ENCODE peak calls at places on chromosomes 16 and 17, in ten cellular contexts. B is IMR-90; E is upper lobe of right lung; U is cardiac muscle cell; Z is adrenal gland; J is ovary; N is OCI-LY7; Y is body of pancreas; R is neural progenitor cell; W is CD4-positive, alpha-beta memory T cell. G is an unnamed sample.
A peak's percentile ranks its signal among the peaks of the same experiment; 100 is the strongest.

GRCh38 chr16:1708768-1709180 is 2.8 kb downstream of the MAPK8IP3 start:
- DNase-seq in R (no peak), J (no peak), W (no peak), E (no peak), U (peak; percentile 69), B (peak; percentile 86), Y (no peak), N (no peak), Z (peak; percentile 93), G (no peak)

GRCh38 chr16:57141822-57142631 is 43.8 kb downstream of the PSME3IP1 start:
- DNase-seq in N (peak; percentile 84), U (no peak), B (no peak), Y (no peak), E (peak; percentile 64), Z (no peak), R (no peak), J (peak; percentile 8), W (peak; percentile 24), G (no peak)

GRCh38 chr16:3170440-3171180 is 17.4 kb upstream of the OR1F1 start:
- DNase-seq in J (no peak), N (no peak), U (no peak), Y (no peak), Z (no peak), B (no peak), E (no peak), R (peak; percentile 57), W (no peak), G (no peak)

GRCh38 chr17:49545811-49546545 is 29.7 kb upstream of the NXPH3 start:
- DNase-seq in B (no peak), J (no peak), R (no peak), W (no peak), E (no peak), Z (no peak), Y (no peak), N (no peak), U (no peak), G (no peak)

GRCh38 chr16:27890866-27891265 is 172.6 kb downstream of the GSG1L start:
- DNase-seq in U (no peak), Z (no peak), W (no peak), Y (no peak), R (no peak), J (no peak), N (no peak), E (no peak), B (no peak), G (no peak)

GRCh38 chr16:2529961-2530628 is 1.1 kb downstream of the CEMP1 start:
- DNase-seq in W (no peak), R (no peak), J (no peak), Y (no peak), Z (no peak), E (no peak), B (no peak), U (no peak), N (no peak), G (no peak)

GRCh38 chr16:53852678-53853077 is 148.7 kb downstream of the FTO start:
- DNase-seq in B (peak; percentile 10), E (no peak), U (peak; percentile 27), R (no peak), W (no peak), J (no peak), N (no peak), Y (no peak), Z (no peak), G (no peak)

GRCh38 chr16:46555981-46556380 is 65.2 kb downstream of the SHCBP1 start:
- DNase-seq in U (no peak), B (peak; percentile 54), N (no peak), Z (no peak), E (no peak), W (no peak), R (no peak), J (no peak), Y (no peak), G (no peak)

GRCh38 chr17:60439501-60439900 is 17.2 kb downstream of the CHCT1 start:
- DNase-seq in Y (no peak), W (no peak), U (peak; percentile 70), R (no peak), Z (no peak), N (no peak), J (no peak), B (peak; percentile 68), E (no peak), G (no peak)

GRCh38 chr17:1481736-1482135 is 10.8 kb downstream of the MYO1C start:
- DNase-seq in R (no peak), J (no peak), B (no peak), W (no peak), E (no peak), U (no peak), Z (no peak), Y (no peak), N (no peak), G (no peak)

GRCh38 chr16:85323230-85323960 is 211.1 kb upstream of the CIBAR2 start:
- DNase-seq in R (no peak), J (peak; percentile 52), U (no peak), N (no peak), B (no peak), E (no peak), W (no peak), Z (no peak), Y (no peak), G (no peak)

DNA sequence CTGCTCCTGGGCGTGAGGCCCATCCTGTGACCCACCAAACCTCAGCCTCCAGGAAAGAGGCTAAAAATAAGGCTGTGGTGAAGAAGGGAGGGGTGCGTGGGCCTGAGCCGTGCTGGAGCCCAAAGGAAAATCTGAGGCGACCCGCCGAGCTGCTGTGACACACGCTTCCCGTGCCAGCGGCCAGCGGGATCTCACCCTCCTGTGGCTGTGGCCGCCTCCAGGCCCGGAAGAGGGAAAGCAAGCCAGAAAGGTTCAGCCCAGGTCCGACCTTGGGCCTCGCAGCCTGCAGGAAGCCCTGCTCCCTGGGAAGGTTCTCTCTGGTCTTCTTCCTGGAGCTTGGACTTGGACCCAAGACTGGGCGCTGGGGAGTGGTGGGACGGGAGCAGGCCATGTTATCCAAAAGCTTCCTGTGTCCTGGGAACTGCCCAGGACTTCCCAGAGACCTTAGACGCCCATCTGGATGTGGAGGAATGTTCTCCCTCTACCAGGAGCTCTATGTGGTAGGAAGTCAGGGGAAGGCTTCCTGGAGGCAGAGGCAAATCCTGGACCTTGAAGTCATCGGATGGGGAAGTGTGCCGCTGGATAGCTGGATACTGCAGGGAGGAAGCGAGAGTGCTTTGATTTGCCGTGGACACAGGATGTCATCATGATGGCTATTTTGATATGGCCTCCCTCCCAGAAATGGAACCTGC is 11.4 kb downstream of the SPNS2 start:
- DNase-seq in N (no peak), Y (peak; percentile 46), R (no peak), E (no peak), B (no peak), J (no peak), U (no peak), W (no peak), Z (peak; percentile 72), G (no peak)
- H3K4me1 ChIP-seq in N (peaks cover 13% of the 10 kb centered on the region), Y (peaks cover 91% of the 10 kb centered on the region), R (peaks cover 11% of the 10 kb centered on the region), E (peaks cover 78% of the 10 kb centered on the region), B (no peaks in the 10 kb centered on the region), J (no peaks in the 10 kb centered on the region), U (peaks cover 8% of the 10 kb centered on the region), W (peaks cover 12% of the 10 kb centered on the region), Z (no peaks in the 10 kb centered on the region), G (peaks cover 31% of the 10 kb centered on the region)

DNA sequence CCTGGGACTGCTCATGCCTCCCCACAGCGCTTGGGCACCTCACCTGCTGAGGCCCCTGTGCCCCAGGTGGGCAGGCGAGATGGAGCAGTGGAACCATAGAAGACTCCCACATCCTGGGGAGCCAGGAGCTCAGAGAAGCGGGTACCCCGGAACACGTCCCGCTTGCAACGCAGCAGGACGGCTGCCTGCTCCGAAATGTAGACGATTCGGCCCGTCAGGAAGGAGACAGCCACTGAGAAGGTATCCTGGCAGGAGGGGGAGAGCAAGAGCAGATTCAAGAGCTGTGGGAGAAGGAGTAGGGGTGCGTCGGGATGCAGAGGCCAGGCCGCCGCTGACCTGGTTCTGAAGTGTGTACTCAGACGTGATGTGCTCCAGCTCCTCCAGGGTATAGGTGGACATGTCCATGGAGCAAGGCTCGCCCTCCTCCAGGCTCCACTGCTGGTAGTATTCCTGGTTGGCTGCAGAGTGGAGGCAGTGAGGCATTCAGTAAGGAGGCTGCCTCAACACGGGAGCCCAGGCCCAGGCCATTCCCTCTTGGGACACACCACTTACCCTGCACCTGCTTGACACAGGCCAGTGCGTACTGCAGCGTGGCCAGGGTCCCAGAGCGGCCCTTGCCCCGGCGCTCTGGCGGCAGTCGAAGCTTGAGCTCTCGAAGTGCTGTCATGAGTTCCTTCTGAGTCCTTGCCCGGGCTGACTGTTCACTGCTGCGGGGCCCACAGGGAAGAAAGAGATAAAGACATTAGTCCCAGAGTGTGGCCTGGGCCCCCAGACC is 2.6 kb downstream of the PER1 start:
- DNase-seq in E (no peak), J (no peak), Z (no peak), B (no peak), R (no peak), Y (no peak), W (no peak), U (no peak), N (no peak), G (no peak)
- H3K4me1 ChIP-seq in E (peaks cover 34% of the 10 kb centered on the region), J (peaks cover 12% of the 10 kb centered on the region), Z (peaks cover 48% of the 10 kb centered on the region), B (peaks cover 17% of the 10 kb centered on the region), R (peaks cover 6% of the 10 kb centered on the region), Y (peaks cover 52% of the 10 kb centered on the region), W (peaks cover 40% of the 10 kb centered on the region), U (peaks cover 31% of the 10 kb centered on the region), N (peaks cover 33% of the 10 kb centered on the region), G (peaks cover 9% of the 10 kb centered on the region)

GRCh38 chr17:42131971-42132370 is 9.4 kb downstream of the HSPB9 start:
- DNase-seq in E (no peak), B (peak; percentile 28), Y (no peak), R (no peak), U (peak; percentile 50), W (no peak), Z (no peak), J (no peak), N (no peak), G (no peak)

GRCh38 chr17:42132941-42133340 is 10.3 kb downstream of the HSPB9 start:
- DNase-seq in E (peak; percentile 89), Y (peak; percentile 79), B (peak; percentile 81), U (peak; percentile 80), Z (no peak), N (no peak), W (no peak), R (no peak), J (no peak), G (no peak)

GRCh38 chr17:42135151-42135550 is 12.5 kb downstream of the HSPB9 start:
- DNase-seq in Y (no peak), B (no peak), Z (no peak), W (no peak), U (no peak), N (no peak), E (no peak), R (no peak), J (no peak), G (no peak)

GRCh38 chr17:42131232-42131631 is 8.6 kb downstream of the HSPB9 start:
- DNase-seq in U (no peak), E (no peak), B (no peak), R (no peak), W (no peak), N (no peak), Y (no peak), J (no peak), Z (no peak), G (no peak)

GRCh38 chr17:42133461-42134041 is 10.9 kb downstream of the HSPB9 start:
- DNase-seq in R (no peak), Y (peak; percentile 64), N (peak; percentile 97), J (no peak), W (no peak), E (no peak), B (no peak), Z (no peak), U (no peak), G (no peak)
- H3K4me1 ChIP-seq in R (no peaks in the 10 kb centered on the region), Y (peaks cover 76% of the 10 kb centered on the region), N (peaks cover 69% of the 10 kb centered on the region), J (peaks cover 12% of the 10 kb centered on the region), W (peaks cover 55% of the 10 kb centered on the region), E (peaks cover 90% of the 10 kb centered on the region), B (peaks cover 30% of the 10 kb centered on the region), Z (peaks cover 98% of the 10 kb centered on the region), U (peaks cover 9% of the 10 kb centered on the region), G (peaks cover 11% of the 10 kb centered on the region)

GRCh38 chr17:17933775-17934174 is 38.4 kb downstream of the TOM1L2 start:
- DNase-seq in R (no peak), E (no peak), N (no peak), B (peak; percentile 67), Z (no peak), J (no peak), Y (no peak), W (no peak), U (no peak), G (no peak)
- H3K4me1 ChIP-seq in R (peaks cover 15% of the 10 kb centered on the region), E (peaks cover 43% of the 10 kb centered on the region), N (no peaks in the 10 kb centered on the region), B (peaks cover 31% of the 10 kb centered on the region), Z (peaks cover 60% of the 10 kb centered on the region), J (peaks cover 6% of the 10 kb centered on the region), Y (peaks cover 23% of the 10 kb centered on the region), W (peaks cover 24% of the 10 kb centered on the region), U (peaks cover 30% of the 10 kb centered on the region), G (no peaks in the 10 kb centered on the region)

G was measured in NT2/D1.